ENCODE peak calls at places on chromosomes 13 and 19, in six cellular contexts. M, J, G, T, U and V are unnamed samples.

GRCh38 chr19:38898788-38899446 is 501 bp downstream of the SIRT2 start:
- DNase-seq in U (peak), G (no peak), T (peak), J (peak), M (no peak), V (no peak)

GRCh38 chr19:4910594-4911273 is 1.4 kb downstream of the UHRF1 start:
- DNase-seq in U (peak), T (peak), J (no peak), G (no peak), M (no peak), V (no peak)

GRCh38 chr19:418761-419632 is 10.1 kb upstream of the C2CD4C start:
- DNase-seq in G (no peak), M (no peak), J (no peak), U (no peak), T (no peak), V (no peak)

GRCh38 chr13:97425570-97425969 is 8.4 kb upstream of the RAP2A start:
- DNase-seq in T (peak), G (no peak), U (no peak), M (no peak), J (no peak), V (no peak)

GRCh38 chr19:29817316-29817715 is 5.5 kb downstream of the CCNE1 start:
- DNase-seq in G (no peak), T (no peak), M (no peak), J (no peak), U (no peak), V (no peak)

GRCh38 chr19:16369664-16370576 is 45.3 kb downstream of the KLF2 start:
- DNase-seq in U (no peak), G (peak), J (no peak), T (no peak), M (no peak), V (no peak)

GRCh38 chr19:32373614-32374295 is 28.3 kb downstream of the ZNF507 start:
- DNase-seq in J (peak), G (no peak), T (peak), M (no peak), U (peak), V (peak)

GRCh38 chr19:44782729-44783128 is 5.0 kb downstream of the CBLC start:
- DNase-seq in M (no peak), T (no peak), J (no peak), G (no peak), U (no peak), V (no peak)

GRCh38 chr19:49114630-49115363 is 627 bp downstream of the LIN7B start:
- DNase-seq in G (peak), U (no peak), T (peak), M (peak), J (peak), V (no peak)

GRCh38 chr13:105611424-105611823 is 924.0 kb downstream of the EFNB2 start:
- DNase-seq in T (peak), J (no peak), M (no peak), G (no peak), U (peak), V (no peak)

GRCh38 chr19:18415177-18415867 is 3.9 kb upstream of the SSBP4 start:
- DNase-seq in M (no peak), T (peak), J (no peak), G (no peak), U (no peak), V (no peak)

GRCh38 chr13:97058417-97058816 is 64.1 kb upstream of the OXGR1 start:
- DNase-seq in T (no peak), J (no peak), U (no peak), M (no peak), G (no peak), V (no peak)

GRCh38 chr19:38975861-38976271 is 324 bp upstream of the FBXO17 start:
- DNase-seq in U (no peak), G (no peak), J (no peak), T (peak), M (no peak), V (no peak)

GRCh38 chr19:4208385-4209094 is 20.8 kb upstream of the EBI3 start:
- DNase-seq in T (no peak), G (no peak), U (peak), J (no peak), M (no peak), V (no peak)

GRCh38 chr13:112205990-112206389 is 139.0 kb downstream of the SOX1 start:
- DNase-seq in G (no peak), T (no peak), J (no peak), U (no peak), M (no peak), V (no peak)

GRCh38 chr13:39037410-39037879 is 444 bp downstream of the PROSER1 start:
- DNase-seq in M (no peak), T (no peak), J (no peak), G (no peak), U (no peak), V (no peak)

GRCh38 chr19:56905616-56906015 is 65.1 kb upstream of the PEG3 start:
- DNase-seq in M (no peak), U (no peak), T (no peak), G (no peak), J (no peak), V (no peak)

GRCh38 chr13:40483601-40484000 is 182.8 kb downstream of the FOXO1 start:
- DNase-seq in M (no peak), J (no peak), T (no peak), U (no peak), G (no peak), V (no peak)

GRCh38 chr13:40477623-40478608 is 188.5 kb downstream of the FOXO1 start:
- DNase-seq in U (no peak), M (no peak), T (peak), J (no peak), G (no peak), V (no peak)

GRCh38 chr13:67063036-67063435 is 167.1 kb downstream of the PCDH9 start:
- DNase-seq in T (no peak), M (no peak), J (no peak), G (no peak), U (no peak), V (no peak)

GRCh38 chr19:1445932-1446712 is 3.8 kb upstream of the APC2 start:
- DNase-seq in M (peak), T (no peak), J (no peak), G (no peak), U (no peak), V (no peak)

GRCh38 chr13:23628250-23628649 is 58.0 kb downstream of the TNFRSF19 start:
- DNase-seq in M (no peak), T (no peak), G (no peak), U (no peak), J (no peak), V (no peak)

GRCh38 chr13:26401069-26401468 is 147.1 kb downstream of the CDK8 start:
- DNase-seq in T (no peak), J (no peak), M (no peak), G (no peak), U (no peak), V (no peak)

GRCh38 chr19:30708416-30708815 is 336.2 kb downstream of the ZNF536 start:
- DNase-seq in M (no peak), U (no peak), G (no peak), J (no peak), T (no peak), V (no peak)

GRCh38 chr19:35549174-35549788 is 3.9 kb downstream of the TMEM147 start:
- DNase-seq in G (peak), J (peak), T (peak), U (peak), M (no peak), V (no peak)

GRCh38 chr13:40083841-40084240 is 428.4 kb downstream of the COG6 start:
- DNase-seq in U (no peak), T (no peak), G (no peak), M (no peak), J (no peak), V (no peak)

GRCh38 chr13:28401303-28402056 is 93.4 kb downstream of the FLT1 start:
- DNase-seq in U (peak), G (no peak), M (no peak), J (no peak), T (peak), V (no peak)

GRCh38 chr19:21697171-21697570 is 70.2 kb downstream of the ZNF100 start:
- DNase-seq in T (no peak), J (no peak), M (no peak), U (no peak), G (no peak), V (no peak)

GRCh38 chr19:57269515-57270250 is 10.6 kb upstream of the ZNF460 start:
- DNase-seq in J (no peak), G (no peak), U (peak), M (no peak), T (peak), V (no peak)

GRCh38 chr13:27770809-27771208 is 21.5 kb upstream of the GSX1 start:
- DNase-seq in M (no peak), G (no peak), J (no peak), U (peak), T (peak), V (no peak)

GRCh38 chr13:51628059-51628852 is 44.0 kb downstream of the WDFY2 start:
- DNase-seq in M (no peak), G (no peak), J (no peak), U (no peak), T (no peak), V (no peak)

GRCh38 chr19:39140195-39140516 is 14.6 kb downstream of the PAK4 start:
- DNase-seq in M (no peak), J (no peak), U (no peak), T (no peak), G (no peak), V (no peak)

GRCh38 chr19:8209965-8210659 is 942 bp downstream of the CERS4 start:
- DNase-seq in U (no peak), G (no peak), M (no peak), J (no peak), T (no peak), V (no peak)

GRCh38 chr13:86051134-86052103 is 252.2 kb upstream of the SLITRK6 start:
- DNase-seq in J (no peak), G (no peak), T (no peak), M (no peak), U (peak), V (no peak)

GRCh38 chr19:1183543-1184172 is 9.6 kb upstream of the SBNO2 start:
- DNase-seq in M (no peak), T (no peak), G (no peak), J (peak), U (peak), V (no peak)

GRCh38 chr13:73633817-73634449 is 500.3 kb downstream of the KLF12 start:
- DNase-seq in U (no peak), G (no peak), M (no peak), J (no peak), T (no peak), V (no peak)

GRCh38 chr13:26999499-26999898 is 172.1 kb downstream of the USP12 start:
- DNase-seq in J (no peak), G (no peak), T (no peak), M (no peak), U (no peak), V (no peak)

GRCh38 chr13:98751397-98752110 is 918 bp downstream of the SLC15A1 start:
- DNase-seq in M (no peak), T (peak), J (no peak), U (no peak), G (no peak), V (no peak)

GRCh38 chr19:14404322-14404721 is 14.8 kb downstream of the DDX39A start:
- DNase-seq in U (no peak), G (no peak), J (no peak), T (no peak), M (no peak), V (no peak)